ENCODE peak calls at places on chromosomes 11 and 22, in four cellular contexts. U, J, X and R are unnamed samples.

GRCh38 chr11:68521962-68522626 is 61.5 kb downstream of the PPP6R3 start:
- DNase-seq in U (no peak), J (no peak), X (no peak), R (no peak)

GRCh38 chr11:13669544-13670488 is 1.3 kb downstream of the FAR1 start:
- DNase-seq in U (no peak), J (no peak), X (no peak), R (no peak)

GRCh38 chr11:14676068-14676467 is 32.5 kb downstream of the PDE3B start:
- DNase-seq in U (no peak), J (no peak), X (no peak), R (no peak)

GRCh38 chr11:5421811-5422210 is at the start of gene OR51Q1:
- DNase-seq in U (no peak), J (no peak), X (no peak), R (no peak)

GRCh38 chr11:44298862-44299261 is 11.1 kb downstream of the ALX4 start:
- DNase-seq in U (no peak), J (no peak), X (no peak), R (no peak)

GRCh38 chr22:32127904-32128303 is 31.2 kb downstream of the C22orf42 start:
- DNase-seq in U (no peak), J (no peak), X (no peak), R (no peak)

GRCh38 chr22:39999144-39999757 is 4.5 kb downstream of the FAM83F start:
- DNase-seq in U (no peak), J (no peak), X (no peak), R (no peak)

GRCh38 chr22:30252411-30253204 is 6.0 kb upstream of the LIF start:
- DNase-seq in U (no peak), J (no peak), X (no peak), R (no peak)

GRCh38 chr22:22840778-22841177 is 46.8 kb upstream of the IGLL5 start:
- DNase-seq in U (no peak), J (no peak), X (no peak), R (no peak)

GRCh38 chr22:47674600-47674999 is 912.1 kb downstream of the TBC1D22A start:
- DNase-seq in U (no peak), J (no peak), X (no peak), R (peak)

GRCh38 chr11:118243993-118244762 is 8.0 kb downstream of the MPZL3 start:
- DNase-seq in U (no peak), J (no peak), X (no peak), R (no peak)

GRCh38 chr11:68012044-68012842 is 2.1 kb downstream of the ALDH3B1 start:
- DNase-seq in U (no peak), J (no peak), X (no peak), R (no peak)

GRCh38 chr22:20111045-20111688 is 4.7 kb upstream of the RANBP1 start:
- DNase-seq in U (peak), J (no peak), X (no peak), R (no peak)

GRCh38 chr11:59172345-59173079 is 580 bp downstream of the DTX4 start:
- DNase-seq in U (no peak), J (no peak), X (peak), R (no peak)

DNA sequence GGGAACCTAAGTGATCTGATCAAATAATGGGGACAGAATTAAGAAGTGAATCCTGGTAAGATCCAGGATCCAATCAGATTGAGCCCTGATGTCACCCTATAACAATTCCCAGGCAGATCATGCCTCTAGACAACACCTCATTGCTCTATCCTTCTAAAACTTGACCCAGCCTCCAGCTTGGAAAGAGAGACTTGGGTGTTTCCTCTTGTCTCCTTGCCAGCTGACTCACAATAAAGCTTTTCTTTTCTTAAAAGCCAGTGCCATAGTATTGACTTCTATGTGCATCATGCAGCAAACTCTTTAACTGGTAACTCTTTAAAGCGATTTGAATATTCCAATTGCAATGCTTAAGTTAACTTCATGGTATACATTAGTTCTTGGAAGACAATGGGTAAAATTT is 109.6 kb upstream of the CHORDC1 start:
- DNase-seq in U (no peak), J (no peak), X (no peak), R (no peak)
- TF ChIP-seq CTCF in U (no peak), J (no peak), X (no peak), R (no peak)

DNA sequence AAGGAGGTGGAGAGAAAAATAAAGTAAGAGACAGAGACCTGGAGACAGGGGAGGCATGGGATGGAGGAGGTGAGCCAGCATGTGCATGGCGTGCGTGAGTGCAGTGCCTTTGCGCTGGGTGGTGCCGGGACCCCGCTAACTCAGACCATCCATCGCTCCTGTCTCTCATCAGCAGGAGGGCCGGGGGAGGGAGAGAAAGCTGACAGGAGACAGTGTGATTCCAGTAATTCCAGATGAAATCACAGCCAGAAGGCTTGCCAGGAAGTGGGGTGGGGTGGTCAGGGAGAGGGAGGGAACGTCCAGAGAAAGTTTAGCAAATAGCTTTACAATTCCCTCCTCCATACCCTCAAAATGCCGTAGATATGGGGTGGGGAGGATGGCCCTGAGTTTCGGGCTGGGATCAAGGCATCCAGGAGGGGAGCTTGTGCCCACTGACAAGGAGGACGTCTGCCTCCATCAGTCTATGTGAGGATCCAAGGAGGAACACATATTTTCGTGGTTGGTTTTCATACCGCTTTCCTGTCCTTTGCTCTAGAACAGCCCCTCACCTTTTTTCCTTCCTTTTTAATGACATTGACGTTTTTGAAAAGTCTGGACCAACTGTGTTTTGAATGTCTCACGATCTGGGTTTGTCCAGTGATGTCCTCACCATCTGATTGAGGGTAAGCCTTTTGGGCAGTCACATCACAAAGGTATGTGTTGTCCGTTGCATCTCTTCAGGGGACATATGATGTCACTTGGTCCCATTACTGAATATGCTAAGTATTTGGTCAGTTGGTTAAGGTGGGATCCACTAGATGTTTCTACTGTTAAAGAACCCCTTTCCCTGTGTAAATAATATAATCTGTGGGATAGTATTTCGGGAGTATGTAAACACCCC is 567.3 kb downstream of the MIAT start:
- DNase-seq in U (peak), J (no peak), X (peak), R (no peak)
- H3K27ac ChIP-seq in U (peak), J (no peak), X (peak), R (no peak)

GRCh38 chr11:43164831-43165230 is 147.0 kb upstream of the API5 start:
- DNase-seq in U (no peak), J (no peak), X (no peak), R (no peak)
- TF ChIP-seq CTCF in U (no peak), J (no peak), X (no peak), R (no peak)

DNA sequence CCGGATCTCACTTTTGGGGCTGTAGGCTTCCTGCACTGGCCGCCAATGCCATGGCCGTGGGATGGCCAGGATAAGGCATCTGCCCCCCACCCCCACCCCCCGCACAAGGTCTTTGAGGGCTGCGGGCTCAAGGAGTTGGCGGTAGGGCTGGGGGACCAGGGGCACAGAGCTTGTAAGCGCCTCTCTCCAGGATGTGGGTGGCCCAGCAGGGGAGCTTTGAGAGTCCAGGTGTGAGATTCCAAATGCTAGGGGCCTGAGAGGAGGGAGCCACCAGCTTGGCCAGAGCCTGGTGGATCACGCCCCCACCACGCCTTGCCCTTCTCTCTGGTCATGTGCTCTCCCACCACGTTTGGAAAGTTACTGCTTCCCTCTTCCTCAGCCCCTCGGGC is 5.0 kb downstream of the CD81 start:
- DNase-seq in U (no peak), J (no peak), X (peak), R (no peak)
- H3K27ac ChIP-seq in U (peak), J (no peak), X (peak), R (peak)

DNA sequence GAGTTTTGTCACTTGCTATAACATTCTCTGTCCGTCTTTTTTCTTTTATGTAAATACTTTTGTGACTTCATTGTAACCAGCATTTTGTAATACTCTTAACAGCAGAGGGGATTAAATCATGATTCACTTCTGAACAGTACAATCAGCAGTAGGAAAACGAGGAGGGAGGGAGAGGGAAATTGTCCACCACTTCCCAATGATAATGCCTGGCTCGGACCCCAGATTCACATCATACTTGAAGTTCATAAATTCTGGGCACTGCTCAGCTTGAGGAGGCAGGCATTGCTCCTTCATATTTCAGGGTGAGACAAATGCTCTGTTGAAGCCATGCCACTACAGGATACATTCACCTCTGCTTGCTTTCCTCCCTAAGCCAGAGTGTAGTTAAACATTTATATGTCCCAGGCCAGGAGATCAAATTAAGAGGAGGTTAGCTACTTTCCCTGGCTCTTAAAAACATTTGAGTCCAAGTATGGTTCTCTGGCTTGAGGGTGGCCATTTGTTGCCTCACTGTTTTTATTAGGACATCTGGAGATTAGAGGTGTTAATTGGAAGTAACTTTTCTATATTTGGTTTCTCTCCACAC is 129.0 kb upstream of the LDLRAD3 start:
- DNase-seq in U (no peak), J (no peak), X (no peak), R (peak)
- TF ChIP-seq CTCF in U (no peak), J (no peak), X (no peak), R (no peak)

GRCh38 chr22:35617137-35617755 is at the start of gene MB:
- DNase-seq in U (peak), J (no peak), X (no peak), R (peak)
- H3K27ac ChIP-seq in U (peak), J (no peak), X (no peak), R (peak)

GRCh38 chr11:62392944-62393628 is 25.7 kb upstream of the SCGB1A1 start:
- DNase-seq in U (no peak), J (no peak), X (no peak), R (no peak)

GRCh38 chr11:62392506-62392905 is 26.3 kb upstream of the SCGB1A1 start:
- DNase-seq in U (no peak), J (no peak), X (no peak), R (no peak)

GRCh38 chr11:62390727-62391126 is 28.1 kb upstream of the SCGB1A1 start:
- DNase-seq in U (no peak), J (no peak), X (no peak), R (no peak)

GRCh38 chr11:62390237-62390636 is 28.6 kb upstream of the SCGB1A1 start:
- DNase-seq in U (no peak), J (no peak), X (no peak), R (no peak)

GRCh38 chr11:62391642-62392425 is 27.0 kb upstream of the SCGB1A1 start:
- DNase-seq in U (no peak), J (no peak), X (no peak), R (no peak)
- TF ChIP-seq CTCF in U (no peak), J (no peak), X (no peak), R (no peak)

GRCh38 chr22:45225732-45226560 is 14.7 kb downstream of the KIAA0930 start:
- DNase-seq in U (no peak), J (no peak), X (peak), R (peak)
- H3K27ac ChIP-seq in U (no peak), J (no peak), X (no peak), R (peak)

GRCh38 chr11:88489030-88489429 is 151.5 kb upstream of the CTSC start:
- DNase-seq in U (no peak), J (no peak), X (no peak), R (no peak)

GRCh38 chr11:88491674-88492073 is 154.1 kb upstream of the CTSC start:
- DNase-seq in U (no peak), J (no peak), X (no peak), R (no peak)

DNA sequence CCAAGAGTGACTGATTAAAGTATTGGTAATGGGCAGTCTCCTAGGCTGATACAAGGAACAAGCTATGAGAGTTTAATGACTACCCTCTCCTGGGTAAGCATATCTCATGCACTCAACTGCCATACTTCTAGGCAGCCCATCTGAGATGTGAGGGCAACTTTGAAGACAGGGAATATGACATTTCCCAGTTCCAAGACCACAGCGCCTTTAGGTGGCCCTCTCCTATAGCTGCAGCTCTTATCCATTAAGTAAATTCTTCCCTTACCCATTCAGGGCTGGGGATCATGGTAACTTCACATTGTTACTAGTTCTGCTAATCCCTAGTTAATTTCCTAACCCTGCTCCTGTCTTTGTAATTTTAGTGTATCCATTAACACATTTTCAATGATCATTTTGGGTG is 157.3 kb upstream of the CTSC start:
- DNase-seq in U (no peak), J (no peak), X (no peak), R (no peak)
- TF ChIP-seq CTCF in U (no peak), J (no peak), X (no peak), R (no peak)